ENCODE peak calls at places on chromosomes 13 and 19, in five cellular contexts. O, P, D, W and C are unnamed samples. For H3K9me3, the result is how much of the 10 kb centered on the place peaks cover.

GRCh38 chr13:112793545-112794445 is 104.0 kb downstream of the ATP11A start:
- DNase-seq in O (no peak), D (no peak), W (no peak), P (no peak), C (no peak)

GRCh38 chr13:113211774-113212173 is 2.4 kb downstream of the CUL4A start:
- DNase-seq in P (no peak), D (no peak), W (no peak), O (no peak), C (no peak)

GRCh38 chr19:12792048-12792852 is 964 bp downstream of the JUNB start:
- DNase-seq in D (peak), W (no peak), O (peak), P (no peak), C (peak)

GRCh38 chr19:40689339-40690049 is 957 bp downstream of the NUMBL start:
- DNase-seq in W (no peak), P (no peak), D (peak), O (peak), C (no peak)

GRCh38 chr13:41467546-41467945 is 10.2 kb downstream of the RGCC start:
- DNase-seq in P (no peak), D (no peak), O (no peak), W (no peak), C (no peak)

GRCh38 chr19:2474232-2475017 is 1.5 kb upstream of the GADD45B start:
- DNase-seq in W (no peak), P (no peak), O (peak), D (peak), C (peak)

GRCh38 chr13:29162638-29163037 is 342.5 kb downstream of the MTUS2 start:
- DNase-seq in W (no peak), P (no peak), O (no peak), D (no peak), C (no peak)

GRCh38 chr13:73201601-73202000 is 142.8 kb downstream of the KLF5 start:
- DNase-seq in O (no peak), W (no peak), P (no peak), D (no peak), C (no peak)

GRCh38 chr19:4507150-4507452 is 11.2 kb downstream of the PLIN4 start:
- DNase-seq in D (no peak), O (no peak), P (no peak), W (no peak), C (no peak)

GRCh38 chr19:47419037-47419783 is at the start of gene MEIS3:
- DNase-seq in D (no peak), O (no peak), W (no peak), P (no peak), C (no peak)

GRCh38 chr19:46133101-46133627 is 8.7 kb upstream of the IGFL3 start:
- DNase-seq in W (peak), D (no peak), P (no peak), O (no peak), C (no peak)

GRCh38 chr19:5967994-5968430 is 9.9 kb downstream of the RANBP3 start:
- DNase-seq in P (no peak), W (no peak), D (no peak), O (peak), C (peak)

GRCh38 chr13:67619346-67619745 is 389.2 kb upstream of the PCDH9 start:
- DNase-seq in O (no peak), D (no peak), W (no peak), P (no peak), C (no peak)

GRCh38 chr13:54627973-54628372 is 1599.4 kb downstream of the OLFM4 start:
- DNase-seq in D (no peak), O (no peak), W (no peak), P (no peak), C (no peak)

GRCh38 chr19:21699197-21699596 is 68.2 kb downstream of the ZNF100 start:
- DNase-seq in W (peak), P (no peak), O (no peak), D (no peak), C (no peak)

DNA sequence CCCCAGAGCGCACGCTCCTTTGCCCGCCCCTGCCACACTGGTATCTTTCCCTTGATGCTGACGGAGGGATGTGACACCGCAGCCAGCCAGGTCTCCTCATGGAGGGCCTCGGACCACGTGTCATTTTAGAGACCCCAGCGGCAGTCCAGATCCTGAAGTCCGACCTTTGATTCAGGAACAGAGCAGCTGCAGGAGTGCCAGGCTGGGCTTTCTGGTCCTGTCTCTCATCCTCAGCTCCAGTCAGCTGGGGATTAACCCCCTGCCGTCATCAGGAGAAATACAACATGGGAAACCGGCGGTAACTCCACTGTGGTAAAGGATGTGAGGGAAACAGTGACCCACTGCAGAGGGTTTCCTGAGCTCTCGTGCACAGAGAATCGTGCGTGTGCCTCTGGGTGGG is 140.6 kb downstream of the SIPA1L3 start:
- DNase-seq in W (no peak), P (no peak), O (no peak), D (peak), C (no peak)
- H3K27ac ChIP-seq in W (no peak), P (no peak), O (peak), D (peak), C (peak)

DNA sequence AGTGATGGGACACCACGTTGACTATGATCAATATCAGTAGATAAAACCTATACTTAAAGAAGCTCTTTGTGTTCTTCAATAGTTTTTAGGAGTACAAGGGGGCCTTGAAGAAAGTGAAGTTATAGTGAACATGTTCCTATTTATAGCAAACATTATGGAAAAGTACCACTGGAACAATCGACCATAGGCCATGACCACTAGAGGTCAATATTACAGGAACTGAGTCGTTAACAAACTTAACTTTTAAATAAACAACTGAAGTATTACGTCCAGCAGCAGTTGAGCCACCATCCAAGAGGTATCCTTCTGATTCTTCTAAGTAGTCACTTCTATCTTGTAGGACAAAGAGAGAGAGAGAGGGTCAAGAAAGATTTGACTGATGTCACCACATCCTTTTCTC is 391.0 kb upstream of the SLITRK5 start:
- DNase-seq in P (no peak), D (no peak), W (no peak), O (no peak), C (no peak)
- H3K9me3 ChIP-seq in P (under half), D (under half), W (under half), O (under half), C (under half)

DNA sequence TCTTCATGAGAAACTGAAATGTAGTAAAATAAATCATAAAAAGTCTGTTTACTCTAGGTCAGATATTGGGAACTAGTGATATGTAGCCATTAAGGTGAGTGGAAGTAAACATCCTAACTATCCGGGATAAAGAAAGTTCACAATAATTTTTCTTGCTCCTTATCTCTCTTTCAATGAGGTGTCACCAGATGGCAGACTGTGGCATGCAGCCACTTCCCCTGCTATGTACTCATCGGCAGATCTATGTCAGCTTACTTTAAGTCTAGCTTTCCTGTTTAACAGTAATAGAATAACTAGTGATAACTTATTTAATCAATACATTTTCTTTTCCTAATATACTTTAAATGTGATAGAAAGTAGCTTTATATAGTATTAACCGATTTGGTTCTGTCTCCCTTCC is 181.9 kb downstream of the NDFIP2 start:
- DNase-seq in O (no peak), D (no peak), P (no peak), W (no peak), C (no peak)
- TF ChIP-seq CTCF in O (no peak), D (no peak), P (no peak), W (no peak), C (no peak)

GRCh38 chr19:49491030-49491803 is 3.8 kb downstream of the RPL13A start:
- DNase-seq in O (no peak), W (no peak), P (no peak), D (no peak), C (no peak)
- H3K27ac ChIP-seq in O (no peak), W (peak), P (no peak), D (no peak), C (no peak)

GRCh38 chr19:50044922-50045321 is 19.1 kb downstream of the ZNF473 start:
- DNase-seq in O (no peak), P (no peak), D (no peak), W (no peak), C (no peak)

GRCh38 chr19:50040967-50041366 is 15.2 kb downstream of the ZNF473 start:
- DNase-seq in O (no peak), W (no peak), P (no peak), D (no peak), C (no peak)

GRCh38 chr19:50043967-50044366 is 18.2 kb downstream of the ZNF473 start:
- DNase-seq in O (no peak), D (no peak), P (no peak), W (no peak), C (no peak)

GRCh38 chr19:50039968-50040367 is 14.2 kb downstream of the ZNF473 start:
- DNase-seq in D (no peak), O (no peak), W (no peak), P (no peak), C (no peak)

DNA sequence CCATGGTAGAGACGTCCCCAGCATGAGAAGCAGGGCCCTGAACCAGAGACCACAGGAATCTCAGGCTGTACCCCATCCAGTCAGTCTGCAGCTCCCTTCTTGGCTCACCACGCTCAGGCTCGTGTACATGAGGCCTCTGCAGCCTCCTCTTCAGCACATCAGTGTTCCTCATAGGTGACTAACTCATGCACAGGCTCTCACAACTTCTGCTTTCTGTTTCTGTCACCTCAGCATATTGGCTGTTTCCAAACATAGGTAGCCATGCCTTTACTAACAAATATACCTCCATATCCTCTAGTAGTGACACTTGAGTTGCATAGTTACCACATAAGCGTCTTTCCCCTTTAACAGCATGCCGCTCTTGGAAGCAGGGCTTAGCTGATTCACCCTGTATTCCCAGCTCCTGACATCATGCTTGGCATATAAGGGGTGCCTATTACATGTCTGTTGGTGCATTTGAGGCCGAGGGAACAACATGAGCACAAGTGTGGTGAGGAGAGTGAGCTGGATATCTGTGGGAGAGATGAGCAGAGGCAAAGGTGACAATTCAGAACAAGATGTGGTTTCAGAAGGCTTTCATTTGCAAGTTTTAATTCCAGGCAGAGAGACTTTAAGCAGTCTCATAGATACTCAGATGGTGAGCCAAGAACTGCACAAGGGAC is 16.7 kb downstream of the ZNF473 start:
- DNase-seq in D (no peak), O (no peak), W (no peak), P (no peak), C (no peak)
- H3K9me3 ChIP-seq in D (under half), O (under half), W (half or more), P (under half), C (under half)

GRCh38 chr19:35513975-35514809 is 743 bp upstream of the DMKN start:
- DNase-seq in D (no peak), O (no peak), W (no peak), P (no peak), C (no peak)
- TF ChIP-seq CTCF in D (no peak), O (no peak), W (peak), P (peak), C (no peak)

GRCh38 chr13:99953138-99953755 is 18.3 kb downstream of the ZIC5 start:
- DNase-seq in O (no peak), P (no peak), W (no peak), D (no peak), C (no peak)
- H3K27ac ChIP-seq in O (no peak), P (no peak), W (no peak), D (no peak), C (no peak)